ENCODE peak calls at places on chromosome 21, in four cellular contexts. Y is NAMALWA, D is NCI-H1417, Z is GM06990. P is an unnamed sample.

GRCh38 chr21:27572681-27573080 is 605.8 kb upstream of the ADAMTS5 start:
- DNase-seq in D (no peak), Y (no peak), Z (no peak), P (no peak)

GRCh38 chr21:17462276-17462981 is 50.4 kb upstream of the CXADR start:
- DNase-seq in Y (no peak), D (no peak), Z (no peak), P (no peak)

GRCh38 chr21:42855143-42855936 is 24.0 kb downstream of the WDR4 start:
- DNase-seq in D (no peak), Y (no peak), Z (no peak), P (no peak)

GRCh38 chr21:41616063-41616591 is 108.2 kb upstream of the TMPRSS2 start:
- DNase-seq in D (no peak), Z (no peak), Y (no peak), P (no peak)

GRCh38 chr21:41583274-41583790 is 75.4 kb upstream of the TMPRSS2 start:
- DNase-seq in Y (no peak), D (no peak), Z (no peak), P (no peak)

GRCh38 chr21:40351006-40351405 is 483.8 kb downstream of the PCP4 start:
- DNase-seq in D (no peak), Y (no peak), Z (no peak), P (no peak)

GRCh38 chr21:19692231-19692630 is 1288.6 kb upstream of the TMPRSS15 start:
- DNase-seq in D (no peak), Y (no peak), Z (no peak), P (no peak)

GRCh38 chr21:25689226-25689625 is 45.5 kb downstream of the ATP5PF start:
- DNase-seq in D (no peak), Z (no peak), Y (no peak), P (no peak)

GRCh38 chr21:31459457-31459856 is 115.4 kb upstream of the TIAM1 start:
- DNase-seq in D (no peak), Y (no peak), Z (no peak), P (no peak)

GRCh38 chr21:35475006-35475405 is 425.9 kb upstream of the RUNX1 start:
- DNase-seq in Z (no peak), D (no peak), Y (no peak), P (no peak)

GRCh38 chr21:45617021-45617930 is 26.2 kb upstream of the PCBP3 start:
- DNase-seq in Z (no peak), Y (no peak), D (no peak), P (peak)

GRCh38 chr21:8993943-8994639 is 1527.3 kb upstream of the TPTE start:
- DNase-seq in Z (no peak), D (no peak), Y (peak), P (no peak)

GRCh38 chr21:29287383-29287782 is 11.3 kb upstream of the BACH1 start:
- DNase-seq in D (no peak), Y (no peak), Z (no peak), P (no peak)

GRCh38 chr21:34018185-34018584 is 55.2 kb upstream of the MRPS6 start:
- DNase-seq in Z (no peak), Y (no peak), D (no peak), P (no peak)

GRCh38 chr21:39175154-39175553 is 8.1 kb downstream of the PSMG1 start:
- DNase-seq in Z (no peak), Y (peak), D (no peak), P (no peak)

GRCh38 chr21:44695641-44696040 is 1.3 kb upstream of the KRTAP10-12 start:
- DNase-seq in Z (no peak), D (no peak), Y (no peak), P (no peak)

GRCh38 chr21:36330904-36331303 is 10.9 kb downstream of the MORC3 start:
- DNase-seq in D (peak), Z (no peak), Y (peak), P (peak)

GRCh38 chr21:14677639-14678179 is 131.6 kb upstream of the SAMSN1 start:
- DNase-seq in Z (no peak), Y (no peak), D (no peak), P (no peak)

GRCh38 chr21:33794586-33794985 is 121.0 kb downstream of the ATP5PO start:
- DNase-seq in Y (no peak), Z (no peak), D (no peak), P (no peak)

GRCh38 chr21:42403611-42404231 is at the start of gene UBASH3A:
- DNase-seq in Z (no peak), D (no peak), Y (no peak), P (no peak)

GRCh38 chr21:25501996-25502665 is 105.2 kb downstream of the MRPL39 start:
- DNase-seq in D (no peak), Z (peak), Y (peak), P (no peak)

GRCh38 chr21:46581780-46582307 is 23.0 kb downstream of the S100B start:
- DNase-seq in Z (no peak), D (no peak), Y (no peak), P (no peak)

GRCh38 chr21:37915941-37916794 is at the start of gene KCNJ6:
- DNase-seq in Y (no peak), D (peak), Z (no peak), P (peak)

GRCh38 chr21:37072239-37072987 is 458 bp downstream of the PIGP start:
- DNase-seq in Z (no peak), D (peak), Y (no peak), P (no peak)

GRCh38 chr21:38787461-38788274 is 18.1 kb upstream of the ETS2 start:
- DNase-seq in Y (no peak), D (no peak), Z (peak), P (no peak)

GRCh38 chr21:26977741-26978140 is 10.9 kb upstream of the ADAMTS5 start:
- DNase-seq in D (no peak), Y (no peak), Z (no peak), P (no peak)

GRCh38 chr21:43810505-43811261 is 21.3 kb downstream of the RRP1 start:
- DNase-seq in D (peak), Y (peak), Z (peak), P (peak)

GRCh38 chr21:45434645-45435217 is 29.8 kb downstream of the COL18A1 start:
- DNase-seq in D (no peak), Z (no peak), Y (no peak), P (no peak)

GRCh38 chr21:45156459-45156858 is 82.1 kb downstream of the ADARB1 start:
- DNase-seq in Z (no peak), Y (no peak), D (no peak), P (no peak)

GRCh38 chr21:45902292-45902995 is 79.1 kb upstream of the COL6A1 start:
- DNase-seq in D (no peak), Y (no peak), Z (no peak), P (no peak)

GRCh38 chr21:42466700-42467612 is 29.1 kb downstream of the RSPH1 start:
- DNase-seq in Y (peak), Z (no peak), D (no peak), P (no peak)

GRCh38 chr21:44735821-44736220 is 24.4 kb upstream of the TSPEAR start:
- DNase-seq in Z (no peak), Y (no peak), D (no peak), P (no peak)

GRCh38 chr21:45698493-45698947 is 55.0 kb downstream of the PCBP3 start:
- DNase-seq in Y (no peak), D (no peak), Z (no peak), P (no peak)

GRCh38 chr21:35212393-35213127 is 163.5 kb upstream of the RUNX1 start:
- DNase-seq in D (no peak), Y (no peak), Z (peak), P (no peak)

GRCh38 chr21:45644041-45644906 is 749 bp downstream of the PCBP3 start:
- DNase-seq in D (peak), Z (no peak), Y (no peak), P (peak)

GRCh38 chr21:36211660-36212512 is 55.3 kb downstream of the DOP1B start:
- DNase-seq in D (no peak), Y (no peak), Z (no peak), P (no peak)

GRCh38 chr21:36847189-36847588 is 119.3 kb downstream of the HLCS start:
- DNase-seq in D (no peak), Z (no peak), Y (no peak), P (no peak)

GRCh38 chr21:45995686-45996179 is 14.2 kb downstream of the COL6A1 start:
- DNase-seq in D (no peak), Y (no peak), Z (no peak), P (no peak)